ENCODE peak calls at places on chromosomes 12 and 14, in seven cellular contexts. U, N, M, W, Q, D and A are unnamed samples. For H3K4me1, the result is how much of the 10 kb centered on the place peaks cover.

GRCh38 chr12:29316772-29317171 is 64.2 kb downstream of the ERGIC2 start:
- DNase-seq in U (no peak), N (no peak), M (no peak), W (no peak), Q (peak), D (peak), A (no peak)

GRCh38 chr14:90613446-90613845 is 202.8 kb downstream of the TTC7B start:
- DNase-seq in U (no peak), N (no peak), M (no peak), W (peak), Q (no peak), D (no peak), A (no peak)

GRCh38 chr12:130478786-130479185 is 141.1 kb downstream of the PIWIL1 start:
- DNase-seq in U (no peak), N (no peak), M (no peak), W (no peak), Q (no peak), D (no peak), A (no peak)

GRCh38 chr14:106506901-106507305 is 980.5 kb downstream of the TMEM121 start:
- DNase-seq in U (peak), N (peak), M (no peak), W (no peak), Q (no peak), D (no peak), A (no peak)

GRCh38 chr14:74141703-74142102 is 56.9 kb downstream of the LIN52 start:
- DNase-seq in U (no peak), N (no peak), M (no peak), W (no peak), Q (peak), D (no peak), A (no peak)

GRCh38 chr12:76313289-76313688 is 34.9 kb downstream of the BBS10 start:
- DNase-seq in U (no peak), N (no peak), M (no peak), W (no peak), Q (no peak), D (no peak), A (no peak)

GRCh38 chr12:49912345-49912744 is 8.6 kb upstream of the FAIM2 start:
- DNase-seq in U (no peak), N (no peak), M (peak), W (no peak), Q (no peak), D (no peak), A (no peak)

GRCh38 chr12:101795013-101795412 is 35.7 kb downstream of the GNPTAB start:
- DNase-seq in U (no peak), N (no peak), M (no peak), W (no peak), Q (no peak), D (no peak), A (no peak)

GRCh38 chr12:42507031-42507430 is 82.5 kb downstream of the PRICKLE1 start:
- DNase-seq in U (no peak), N (no peak), M (no peak), W (no peak), Q (no peak), D (no peak), A (no peak)

GRCh38 chr14:103097994-103098957 is 3.8 kb downstream of the EXOC3L4 start:
- DNase-seq in U (no peak), N (no peak), M (no peak), W (no peak), Q (no peak), D (no peak), A (no peak)

GRCh38 chr12:3644103-3644502 is 108.8 kb downstream of the CRACR2A start:
- DNase-seq in U (no peak), N (no peak), M (no peak), W (no peak), Q (no peak), D (no peak), A (no peak)

GRCh38 chr14:78543433-78543832 is 373.3 kb downstream of the NRXN3 start:
- DNase-seq in U (no peak), N (no peak), M (no peak), W (no peak), Q (no peak), D (no peak), A (no peak)

GRCh38 chr12:121805171-121805687 is 1.4 kb downstream of the SETD1B start:
- DNase-seq in U (peak), N (peak), M (no peak), W (no peak), Q (no peak), D (no peak), A (no peak)

GRCh38 chr12:80441921-80442320 is 2.1 kb upstream of the PTPRQ start:
- DNase-seq in U (no peak), N (no peak), M (no peak), W (no peak), Q (no peak), D (peak), A (no peak)

GRCh38 chr14:92382677-92383076 is 59.7 kb downstream of the SLC24A4 start:
- DNase-seq in U (no peak), N (no peak), M (no peak), W (no peak), Q (no peak), D (no peak), A (no peak)

GRCh38 chr14:23544511-23545447 is 6.8 kb downstream of the ZFHX2 start:
- DNase-seq in U (no peak), N (peak), M (no peak), W (no peak), Q (peak), D (no peak), A (no peak)

GRCh38 chr12:95790912-95791849 is 617 bp upstream of the NTN4 start:
- DNase-seq in U (peak), N (peak), M (peak), W (peak), Q (no peak), D (peak), A (no peak)
- H3K4me3 ChIP-seq in U (no peak), N (peak), M (peak), W (peak), Q (peak), D (peak), A (peak)

DNA sequence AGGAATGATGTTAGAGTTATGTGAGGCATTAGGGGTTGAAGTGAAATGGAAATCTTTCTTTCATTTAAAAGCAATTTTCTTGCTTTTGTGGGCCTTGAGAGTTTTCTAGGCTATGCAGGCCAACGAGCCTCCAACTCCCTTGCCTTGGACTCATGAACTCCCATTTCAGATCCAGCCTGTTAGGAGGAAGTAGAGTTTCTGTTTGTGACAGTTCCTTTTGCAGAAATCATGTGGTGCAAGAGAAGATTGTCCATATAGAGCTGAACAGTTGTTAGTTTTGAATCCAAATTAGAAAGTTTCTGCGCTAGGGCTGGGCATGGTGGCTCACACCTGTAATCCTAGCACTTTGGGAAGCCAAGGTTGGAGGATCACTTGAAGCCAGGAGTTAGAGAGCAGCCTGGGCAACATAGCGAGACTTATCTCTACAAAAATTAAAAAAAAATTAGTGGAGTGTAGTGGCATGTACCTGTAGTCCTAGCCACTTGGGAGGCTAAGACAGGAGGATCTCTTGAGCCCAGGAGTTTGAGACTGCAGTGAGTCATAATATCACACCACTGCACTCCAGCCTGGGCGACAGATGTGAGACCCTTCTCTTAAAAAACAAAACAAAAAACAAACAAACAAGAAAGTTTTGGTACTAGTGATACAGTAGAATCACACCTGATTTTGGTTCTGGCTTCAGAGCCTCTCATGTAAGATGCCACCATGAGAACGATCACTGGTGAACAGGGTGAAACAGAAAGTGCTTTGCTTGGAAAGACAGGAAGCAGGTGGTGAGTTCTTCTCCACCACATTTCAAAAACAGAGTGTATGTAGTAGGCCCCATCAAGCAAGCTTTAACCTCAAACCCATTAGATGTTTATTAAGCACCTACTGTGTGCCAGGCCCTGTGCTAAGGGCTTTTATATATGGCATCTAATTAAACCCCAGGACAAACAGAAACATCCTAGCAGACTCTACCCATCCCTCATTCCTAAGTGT is 47.5 kb upstream of the MED13L start:
- DNase-seq in U (peak), N (no peak), M (no peak), W (no peak), Q (no peak), D (no peak), A (no peak)
- H3K4me1 ChIP-seq in U (under half), N (under half), M (under half), W (under half), Q (under half), D (under half), A (under half)

DNA sequence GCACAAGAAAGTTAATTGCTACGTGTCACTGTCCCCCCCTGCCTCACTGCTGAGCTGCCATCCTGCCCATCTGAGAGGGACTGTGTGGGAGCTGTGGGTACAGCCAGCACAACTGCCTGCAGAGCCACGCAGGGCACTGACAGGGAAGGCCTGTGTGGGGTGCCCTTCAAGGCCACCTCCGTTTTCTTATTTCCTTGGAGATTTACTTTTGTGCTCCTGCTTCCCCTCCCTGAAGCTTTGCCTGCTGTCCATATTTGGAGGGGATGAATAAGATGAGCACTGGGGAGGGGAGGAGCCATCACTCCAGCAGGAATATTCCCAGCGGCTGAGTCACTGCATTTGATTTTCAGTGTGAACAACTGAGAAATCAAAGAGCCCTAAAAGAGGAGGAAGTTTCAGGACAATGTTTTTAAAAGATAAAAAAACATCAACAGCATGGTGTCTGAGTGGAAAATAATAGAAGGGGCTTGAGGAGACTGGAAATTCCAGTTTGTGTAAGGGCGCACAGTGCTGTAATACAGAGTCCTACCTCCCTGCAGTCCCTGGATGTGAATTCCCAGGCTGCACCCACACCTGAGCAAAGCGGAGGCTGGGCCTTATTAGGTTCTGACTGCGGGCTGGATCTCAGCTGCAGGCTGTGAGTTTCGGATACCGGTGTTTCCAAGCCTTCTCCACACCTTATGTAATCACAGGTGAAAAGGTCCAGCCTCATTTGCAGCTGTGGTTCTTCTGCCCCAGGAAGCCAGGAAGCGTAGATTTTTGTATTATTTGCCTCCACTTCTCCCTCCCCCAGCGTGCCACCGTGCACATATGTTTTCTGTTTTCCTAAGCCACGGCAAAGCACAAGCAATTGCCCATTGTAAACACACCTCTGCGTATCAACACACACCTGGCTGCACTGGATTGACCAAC is 192.6 kb upstream of the BCL2L14 start:
- DNase-seq in U (no peak), N (peak), M (no peak), W (peak), Q (peak), D (peak), A (peak)
- H3K27ac ChIP-seq in U (no peak), N (peak), M (no peak), W (peak), Q (peak), D (peak), A (peak)

GRCh38 chr14:93972618-93973205 is 3.7 kb downstream of the ASB2 start:
- DNase-seq in U (no peak), N (no peak), M (no peak), W (no peak), Q (no peak), D (no peak), A (no peak)

GRCh38 chr14:93971635-93972027 is 4.7 kb downstream of the ASB2 start:
- DNase-seq in U (no peak), N (no peak), M (no peak), W (no peak), Q (no peak), D (no peak), A (no peak)

GRCh38 chr14:93969082-93969828 is 7.1 kb downstream of the ASB2 start:
- DNase-seq in U (no peak), N (no peak), M (no peak), W (no peak), Q (peak), D (no peak), A (no peak)

GRCh38 chr14:93970967-93971634 is 5.3 kb downstream of the ASB2 start:
- DNase-seq in U (no peak), N (no peak), M (no peak), W (no peak), Q (no peak), D (peak), A (no peak)

DNA sequence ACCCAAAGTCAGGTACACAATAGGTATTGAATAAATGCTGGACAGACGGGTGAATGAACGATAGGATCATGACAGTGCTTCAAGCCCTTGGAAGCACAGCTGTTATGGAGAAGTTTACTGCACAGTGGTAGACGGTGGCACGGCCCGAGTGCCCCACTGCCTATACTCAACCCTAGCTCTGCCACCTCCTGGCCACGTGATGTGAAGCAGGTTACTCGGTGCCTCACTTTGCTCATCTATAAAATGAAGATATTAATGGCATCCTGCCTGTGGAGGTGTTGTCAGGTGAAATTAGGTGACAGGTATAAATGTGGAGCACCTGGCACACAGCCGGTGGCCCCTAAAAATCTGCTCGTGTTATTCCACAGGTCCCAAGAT is 5.8 kb downstream of the ASB2 start:
- DNase-seq in U (peak), N (no peak), M (no peak), W (no peak), Q (no peak), D (no peak), A (no peak)
- H3K4me3 ChIP-seq in U (peak), N (peak), M (peak), W (no peak), Q (peak), D (no peak), A (peak)

DNA sequence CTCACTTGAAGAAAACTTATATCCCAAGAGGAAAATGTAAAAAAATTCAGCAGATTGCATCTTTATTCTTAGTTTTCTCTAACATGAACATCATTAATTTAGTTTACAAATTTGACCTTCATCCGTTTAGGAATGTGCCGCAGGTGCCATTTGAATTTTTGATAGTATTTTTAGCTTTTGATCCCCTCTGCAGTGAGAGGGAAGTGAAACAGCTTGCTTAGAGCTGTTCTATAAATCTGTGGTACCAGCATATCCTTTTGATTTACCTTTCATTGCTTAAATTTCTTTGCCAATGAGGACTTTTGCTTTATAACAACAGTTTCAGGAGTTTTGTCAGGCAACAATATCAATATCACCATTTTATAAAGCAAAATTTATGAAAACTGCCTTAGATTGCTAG is 32.7 kb downstream of the DUSP6 start:
- DNase-seq in U (no peak), N (no peak), M (no peak), W (no peak), Q (no peak), D (no peak), A (no peak)
- H3K4me1 ChIP-seq in U (under half), N (under half), M (under half), W (under half), Q (under half), D (under half), A (under half)

GRCh38 chr12:6345319-6346071 is 3.6 kb upstream of the TNFRSF1A start:
- DNase-seq in U (no peak), N (no peak), M (no peak), W (no peak), Q (peak), D (peak), A (peak)
- H3K27ac ChIP-seq in U (no peak), N (peak), M (peak), W (peak), Q (peak), D (peak), A (peak)

DNA sequence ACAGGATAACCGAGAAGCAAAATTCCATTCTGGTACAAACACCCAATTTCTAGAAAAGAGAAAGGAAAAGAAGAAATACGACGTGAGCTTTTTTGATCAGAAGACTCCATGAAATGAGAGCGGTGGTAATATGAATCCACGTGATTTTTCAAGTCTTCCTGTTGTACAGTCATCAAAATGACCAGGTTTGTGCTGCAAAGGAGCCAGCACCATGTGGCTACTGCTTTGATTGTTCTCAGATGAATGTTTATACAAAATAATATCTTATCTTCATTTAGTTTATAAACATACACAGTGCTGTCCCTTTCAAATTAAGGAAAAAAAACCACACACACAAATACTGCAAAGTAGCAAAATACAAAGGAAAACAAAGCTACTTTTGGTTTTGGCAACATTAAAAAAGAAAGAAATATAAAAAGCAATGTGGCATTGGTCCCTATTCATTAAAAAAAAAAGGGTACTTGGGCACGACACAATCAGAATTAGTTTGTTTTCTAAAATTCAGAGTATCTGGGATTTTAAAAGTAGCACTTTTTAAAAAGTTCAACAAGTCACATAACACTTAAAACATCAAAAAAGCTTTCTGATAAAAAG is 13.0 kb upstream of the SELPLG start:
- DNase-seq in U (no peak), N (no peak), M (no peak), W (no peak), Q (no peak), D (peak), A (peak)
- H3K4me3 ChIP-seq in U (peak), N (no peak), M (no peak), W (no peak), Q (no peak), D (no peak), A (no peak)

GRCh38 chr12:53074999-53075370 is 4.2 kb downstream of the SPRYD3 start:
- DNase-seq in U (no peak), N (no peak), M (peak), W (peak), Q (no peak), D (no peak), A (no peak)
- H3K4me1 ChIP-seq in U (under half), N (under half), M (half or more), W (half or more), Q (under half), D (under half), A (under half)

GRCh38 chr12:91249059-91250055 is 66.7 kb upstream of the DCN start:
- DNase-seq in U (no peak), N (no peak), M (no peak), W (no peak), Q (no peak), D (no peak), A (no peak)
- H3K27ac ChIP-seq in U (no peak), N (no peak), M (no peak), W (peak), Q (no peak), D (peak), A (no peak)

DNA sequence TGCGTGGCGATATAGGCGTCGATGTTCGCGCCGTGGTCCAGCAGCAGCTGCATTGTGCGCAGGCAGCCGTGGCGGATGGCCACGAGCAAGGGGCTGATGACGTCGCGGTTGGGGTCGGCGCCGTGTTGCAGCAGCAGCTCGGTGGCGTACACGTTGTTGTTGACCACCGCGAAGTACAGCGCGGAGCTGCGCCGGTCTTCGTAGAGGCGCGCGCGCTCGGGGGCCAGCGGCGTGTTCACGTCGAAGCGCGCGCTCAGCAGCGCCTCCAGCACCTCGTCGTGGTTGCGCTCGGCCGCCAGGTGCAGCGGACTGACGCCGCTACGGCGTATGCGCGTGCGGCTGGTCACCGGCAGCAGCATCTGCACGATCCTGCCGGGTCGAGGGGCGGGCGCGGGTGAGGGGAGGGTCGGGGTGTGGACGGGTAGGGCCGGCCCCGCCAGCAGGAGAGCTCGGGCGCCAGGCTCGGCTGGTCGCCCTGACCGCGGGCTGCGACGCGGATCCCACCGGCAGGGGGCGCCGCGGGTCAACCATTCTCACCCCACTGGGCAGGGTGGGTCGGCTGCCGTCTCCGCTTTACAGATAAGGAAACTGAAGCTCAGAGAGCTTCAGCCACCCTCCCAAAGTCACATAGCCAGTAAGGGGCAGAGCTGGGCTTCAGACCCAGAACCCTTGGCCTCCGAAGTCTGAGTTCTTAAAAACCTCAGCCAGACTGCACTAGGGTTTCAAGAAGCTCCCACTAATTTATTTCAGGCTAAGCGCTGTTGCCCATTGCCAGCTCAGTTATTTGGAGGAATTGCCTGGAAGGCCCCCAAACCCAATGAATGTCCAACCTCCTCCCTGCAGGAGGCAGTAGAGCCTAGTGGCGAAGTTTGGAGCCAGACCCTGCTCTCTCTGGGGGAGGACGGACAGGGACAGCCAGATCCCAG is 12.4 kb downstream of the FAM181A start:
- DNase-seq in U (peak), N (peak), M (peak), W (peak), Q (peak), D (peak), A (no peak)
- H3K4me3 ChIP-seq in U (peak), N (peak), M (peak), W (no peak), Q (peak), D (peak), A (peak)